ENCODE peak calls at places on chromosomes 1 and 21, in six cellular contexts. M is heart left ventricle, S is choroid plexus epithelial cell, Q is thoracic aorta, C is pancreas, D is fibroblast of lung. T is an unnamed sample.

GRCh38 chr1:205505076-205505729 is 734 bp downstream of the CDK18 start:
- DNase-seq in M (no peak), S (no peak), Q (no peak), C (no peak), D (no peak), T (peak)

GRCh38 chr21:21003701-21004100 is 5.5 kb downstream of the NCAM2 start:
- DNase-seq in M (no peak), S (peak), Q (no peak), C (no peak), D (peak), T (no peak)

GRCh38 chr1:47449702-47450552 is 12.1 kb downstream of the FOXD2 start:
- DNase-seq in M (no peak), S (peak), Q (no peak), C (no peak), D (no peak), T (peak)

GRCh38 chr1:35476099-35476674 is 81.0 kb downstream of the KIAA0319L start:
- DNase-seq in M (no peak), S (peak), Q (no peak), C (no peak), D (no peak), T (no peak)

GRCh38 chr1:79262745-79263258 is 256.3 kb upstream of the ADGRL4 start:
- DNase-seq in M (no peak), S (peak), Q (no peak), C (no peak), D (no peak), T (no peak)

GRCh38 chr1:153951183-153951582 is 4.7 kb upstream of the DENND4B start:
- DNase-seq in M (no peak), S (no peak), Q (no peak), C (no peak), D (no peak), T (no peak)

GRCh38 chr1:216462061-216462775 is 39.0 kb upstream of the USH2A start:
- DNase-seq in M (no peak), S (peak), Q (no peak), C (no peak), D (peak), T (no peak)

GRCh38 chr1:170630977-170631376 is 33.0 kb upstream of the PRRX1 start:
- DNase-seq in M (no peak), S (no peak), Q (no peak), C (no peak), D (no peak), T (no peak)

GRCh38 chr1:119617751-119618691 is 30.0 kb downstream of the ZNF697 start:
- DNase-seq in M (peak), S (peak), Q (no peak), C (peak), D (no peak), T (peak)

GRCh38 chr1:111620412-111620971 is 903 bp downstream of the RAP1A start:
- DNase-seq in M (no peak), S (peak), Q (no peak), C (no peak), D (peak), T (no peak)

GRCh38 chr1:226125831-226126230 is 60.7 kb downstream of the ACBD3 start:
- DNase-seq in M (no peak), S (no peak), Q (no peak), C (no peak), D (no peak), T (no peak)

GRCh38 chr1:154747841-154748766 is 122.0 kb downstream of the KCNN3 start:
- DNase-seq in M (peak), S (peak), Q (no peak), C (no peak), D (peak), T (peak)

GRCh38 chr1:244353572-244354091 is 98.1 kb downstream of the ADSS2 start:
- DNase-seq in M (peak), S (peak), Q (peak), C (peak), D (peak), T (peak)

GRCh38 chr1:106675558-106675957 is 380.9 kb upstream of the PRMT6 start:
- DNase-seq in M (no peak), S (no peak), Q (no peak), C (no peak), D (peak), T (no peak)

GRCh38 chr21:28454978-28455600 is 537.6 kb downstream of the LTN1 start:
- DNase-seq in M (no peak), S (no peak), Q (no peak), C (no peak), D (no peak), T (no peak)

GRCh38 chr1:170699696-170700095 is 35.8 kb downstream of the PRRX1 start:
- DNase-seq in M (no peak), S (no peak), Q (no peak), C (no peak), D (no peak), T (no peak)

GRCh38 chr1:194658090-194658439 is 1471.7 kb upstream of the B3GALT2 start:
- DNase-seq in M (no peak), S (peak), Q (no peak), C (no peak), D (peak), T (no peak)

GRCh38 chr1:165053273-165053835 is 303.2 kb downstream of the LMX1A start:
- DNase-seq in M (no peak), S (no peak), Q (no peak), C (no peak), D (no peak), T (no peak)
- H3K4me3 ChIP-seq in M (no peak), S (no peak), Q (no peak), C (no peak), D (no peak), T (no peak)

DNA sequence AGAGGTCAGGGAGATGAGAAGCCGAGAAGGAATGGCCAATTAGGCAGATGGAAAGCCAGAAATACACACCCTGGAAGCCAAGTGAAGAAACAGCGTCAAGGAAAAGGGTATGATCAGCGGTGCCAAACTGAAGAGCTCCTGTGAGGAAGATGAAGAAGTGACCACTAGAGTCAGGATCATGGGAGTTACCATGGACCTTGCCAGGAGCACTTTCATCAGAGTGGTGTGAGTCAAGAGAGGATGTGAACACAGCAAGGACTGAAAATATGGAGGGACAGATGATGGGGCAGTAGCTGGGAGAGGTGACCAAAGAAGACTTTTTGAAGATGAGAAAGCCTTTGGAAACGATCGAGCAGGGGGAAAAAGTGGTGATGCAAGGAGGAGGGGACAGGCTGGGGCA is 50.4 kb downstream of the CD34 start:
- DNase-seq in M (no peak), S (no peak), Q (no peak), C (no peak), D (no peak), T (no peak)
- TF ChIP-seq CTCF in M (no peak), S (no peak), Q (no peak), C (no peak), D (no peak), T (no peak)

DNA sequence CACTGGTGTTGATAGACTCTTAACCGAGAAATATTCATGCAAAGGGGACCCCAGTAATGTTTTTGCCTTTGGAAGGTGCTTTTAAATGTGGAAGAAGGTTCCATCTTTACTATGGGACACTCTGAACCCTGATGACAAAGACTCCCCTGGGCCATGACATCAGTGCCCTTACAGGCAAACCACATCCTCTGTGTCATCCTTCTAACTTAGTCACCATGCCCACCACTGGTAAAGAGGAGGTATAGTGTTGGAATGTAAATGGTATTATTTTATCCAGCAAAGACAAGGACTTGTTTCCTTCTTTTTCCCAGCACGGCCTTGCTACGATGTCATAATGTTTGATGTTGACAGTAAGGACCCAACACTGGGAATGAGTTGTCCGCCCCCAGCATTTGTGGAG is 12.6 kb downstream of the METTL13 start:
- DNase-seq in M (no peak), S (peak), Q (no peak), C (no peak), D (no peak), T (no peak)
- H3K4me3 ChIP-seq in M (no peak), S (no peak), Q (no peak), C (no peak), D (no peak), T (no peak)

GRCh38 chr1:18884419-18884717 is 18.0 kb downstream of the ALDH4A1 start:
- DNase-seq in M (no peak), S (no peak), Q (no peak), C (no peak), D (no peak), T (no peak)

GRCh38 chr1:18883636-18884418 is 18.5 kb downstream of the ALDH4A1 start:
- DNase-seq in M (peak), S (peak), Q (peak), C (peak), D (peak), T (peak)

GRCh38 chr1:18886003-18886335 is 16.4 kb downstream of the ALDH4A1 start:
- DNase-seq in M (no peak), S (no peak), Q (no peak), C (no peak), D (no peak), T (no peak)

GRCh38 chr1:18884727-18885126 is 17.6 kb downstream of the ALDH4A1 start:
- DNase-seq in M (no peak), S (no peak), Q (no peak), C (no peak), D (no peak), T (no peak)

DNA sequence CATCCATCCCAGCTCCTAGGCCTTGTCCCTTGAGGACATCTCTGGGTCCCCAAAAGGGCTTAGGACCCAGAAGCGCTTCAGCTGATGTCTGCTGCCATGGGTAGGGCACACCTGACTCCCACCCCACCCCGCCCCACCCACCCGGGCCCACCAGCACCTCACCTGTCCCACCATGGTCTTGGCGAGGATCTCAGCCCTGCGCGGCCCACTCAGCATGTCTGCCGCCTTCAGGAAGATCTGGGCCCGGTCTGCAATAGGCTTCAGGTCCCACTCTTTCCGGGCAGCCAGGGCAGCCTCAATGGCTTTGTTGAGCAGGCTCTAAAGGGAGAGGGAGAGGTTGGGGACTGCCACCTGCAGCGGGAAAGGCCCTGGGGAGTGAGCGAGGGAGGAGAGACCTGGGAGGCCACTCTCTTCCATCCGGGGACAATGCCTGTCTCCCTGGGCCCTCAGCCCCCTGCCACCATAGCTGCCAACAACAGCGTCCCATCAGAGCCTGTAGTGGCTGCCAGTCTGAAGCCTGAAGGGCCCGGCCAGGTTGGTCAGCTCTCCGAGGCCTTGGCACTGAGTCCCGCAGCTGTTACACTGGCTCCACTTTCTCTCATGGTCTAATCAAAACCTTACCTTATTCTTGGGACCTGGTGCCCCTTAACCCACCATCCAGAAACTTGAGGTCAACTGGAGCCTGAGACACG is 16.9 kb downstream of the ALDH4A1 start:
- DNase-seq in M (no peak), S (no peak), Q (no peak), C (no peak), D (no peak), T (no peak)
- TF ChIP-seq CTCF in M (no peak), S (no peak), Q (no peak), C (no peak), D (no peak), T (no peak)

GRCh38 chr1:41562328-41562727 is 77.8 kb upstream of the EDN2 start:
- DNase-seq in M (no peak), S (no peak), Q (no peak), C (no peak), D (no peak), T (no peak)
- H3K4me3 ChIP-seq in M (no peak), S (no peak), Q (no peak), C (no peak), D (no peak), T (no peak)

GRCh38 chr1:97674517-97674916 is 246.3 kb downstream of the DPYD start:
- DNase-seq in M (no peak), S (no peak), Q (no peak), C (no peak), D (no peak), T (no peak)

GRCh38 chr1:97668945-97669344 is 251.9 kb downstream of the DPYD start:
- DNase-seq in M (no peak), S (peak), Q (no peak), C (no peak), D (peak), T (no peak)
- TF ChIP-seq CTCF in M (peak), S (peak), Q (no peak), C (no peak), D (peak), T (peak)

GRCh38 chr21:42314616-42315295 is 453 bp downstream of the TFF3 start:
- DNase-seq in M (no peak), S (no peak), Q (no peak), C (no peak), D (no peak), T (no peak)
- H3K4me3 ChIP-seq in M (no peak), S (no peak), Q (no peak), C (no peak), D (no peak), T (no peak)

GRCh38 chr1:13517193-13517812 is 3.5 kb upstream of the LRRC38 start:
- DNase-seq in M (no peak), S (peak), Q (no peak), C (no peak), D (no peak), T (no peak)
- TF ChIP-seq CTCF in M (peak), S (peak), Q (no peak), C (no peak), D (no peak), T (peak)

GRCh38 chr21:31553461-31553860 is 106.0 kb upstream of the SOD1 start:
- DNase-seq in M (no peak), S (no peak), Q (no peak), C (no peak), D (no peak), T (no peak)

GRCh38 chr21:31555741-31556191 is 103.7 kb upstream of the SOD1 start:
- DNase-seq in M (no peak), S (no peak), Q (no peak), C (no peak), D (no peak), T (no peak)

GRCh38 chr21:31553926-31554325 is 105.6 kb upstream of the SOD1 start:
- DNase-seq in M (no peak), S (no peak), Q (no peak), C (no peak), D (no peak), T (no peak)

GRCh38 chr21:31552826-31553225 is 106.7 kb upstream of the SOD1 start:
- DNase-seq in M (no peak), S (no peak), Q (no peak), C (no peak), D (no peak), T (no peak)

GRCh38 chr21:31554511-31555022 is 104.9 kb upstream of the SOD1 start:
- DNase-seq in M (no peak), S (peak), Q (no peak), C (no peak), D (no peak), T (no peak)
- H3K4me3 ChIP-seq in M (no peak), S (no peak), Q (no peak), C (no peak), D (no peak), T (no peak)

GRCh38 chr1:54945393-54945936 is 35.0 kb upstream of the TMEM61 start:
- DNase-seq in M (no peak), S (no peak), Q (no peak), C (peak), D (no peak), T (no peak)
- TF ChIP-seq CTCF in M (no peak), S (no peak), Q (no peak), C (no peak), D (no peak), T (peak)

T was measured in left ventricle myocardium inferior.